ENCODE peak calls at places on chromosomes 7 and 10, in six cellular contexts. Q is K562, C is HepG2, E is GM12878, K is SK-N-SH, J is H1. X is an unnamed sample.

GRCh38 chr7:74599251-74599650 is 58.3 kb upstream of the GTF2I start:
- DNase-seq in J (no peak), Q (no peak), E (peak; percentile 64), C (no peak), K (no peak), X (no peak)

GRCh38 chr10:3886666-3887251 is 101.8 kb upstream of the KLF6 start:
- DNase-seq in Q (no peak), C (peak; percentile 90), J (no peak), K (peak; percentile 50), E (no peak), X (no peak)

GRCh38 chr7:50657341-50657873 is 92.2 kb upstream of the DDC start:
- DNase-seq in E (no peak), K (no peak), Q (no peak), C (no peak), J (no peak), X (no peak)

GRCh38 chr10:123890246-123890645 is 1.4 kb downstream of the CPXM2 start:
- DNase-seq in Q (no peak), K (no peak), E (no peak), J (no peak), C (no peak), X (no peak)

GRCh38 chr10:14405076-14406065 is 74.6 kb upstream of the FRMD4A start:
- DNase-seq in K (no peak), E (no peak), J (no peak), C (no peak), Q (no peak), X (no peak)

GRCh38 chr10:100741386-100742066 is 3.9 kb upstream of the PAX2 start:
- DNase-seq in C (no peak), J (peak; percentile 59), Q (no peak), E (no peak), K (no peak), X (no peak)

GRCh38 chr10:23755557-23755956 is 316.7 kb downstream of the OTUD1 start:
- DNase-seq in C (no peak), J (no peak), K (no peak), E (no peak), Q (no peak), X (no peak)

GRCh38 chr7:74481458-74482324 is 28.0 kb downstream of the GTF2IRD1 start:
- DNase-seq in K (peak; percentile 61), J (no peak), E (no peak), C (no peak), Q (no peak), X (no peak)

GRCh38 chr7:131497454-131497853 is 59.0 kb downstream of the PODXL start:
- DNase-seq in E (no peak), K (no peak), J (no peak), Q (no peak), C (no peak), X (no peak)

DNA sequence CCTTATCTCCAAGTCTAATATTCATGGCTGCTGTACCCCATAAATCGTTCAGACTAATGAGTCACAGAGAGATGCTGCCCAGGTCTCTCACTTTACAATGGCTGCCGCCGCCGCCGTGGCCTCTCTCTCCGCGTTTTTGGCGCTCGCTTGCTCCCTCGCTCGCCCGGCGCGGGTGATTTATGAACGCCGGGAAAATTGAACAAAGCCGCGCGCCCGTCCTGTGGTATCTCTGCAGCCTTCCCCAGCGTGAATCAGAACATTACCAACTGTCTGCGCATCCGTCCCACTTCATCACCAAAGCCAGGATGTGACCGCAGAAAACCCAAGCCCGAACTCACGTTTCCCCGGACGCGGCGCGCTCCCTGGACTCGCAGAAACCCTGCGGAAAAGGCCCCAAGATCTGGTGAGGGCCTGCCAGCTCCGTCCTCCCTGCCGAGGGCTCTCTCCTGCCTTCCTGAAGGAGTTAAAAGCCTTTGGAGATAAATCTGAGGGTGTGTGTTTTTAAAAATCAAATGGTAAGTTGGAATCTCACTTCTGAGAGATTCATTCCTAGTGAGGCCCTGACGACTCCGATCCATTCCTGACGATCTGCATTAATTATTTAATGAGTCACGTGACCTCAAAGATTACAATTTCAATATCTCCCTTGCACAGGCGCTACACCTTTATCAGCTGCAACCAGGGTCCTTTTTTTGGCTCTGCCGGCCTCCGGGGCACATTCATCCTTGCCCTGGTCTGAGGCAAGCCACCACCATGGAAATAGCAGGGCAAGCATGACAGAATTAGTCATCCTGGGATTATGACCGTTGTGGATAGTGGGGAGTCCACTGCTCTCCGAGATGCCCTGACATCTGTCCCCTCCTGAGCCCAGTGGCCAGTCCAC is 6.2 kb downstream of the HOXA4 start:
- DNase-seq in K (no peak), Q (no peak), J (peak; percentile 45), E (no peak), C (no peak), X (peak; percentile 66)
- H3K4me2 ChIP-seq in K (no peak overlapping the region), Q (no peak overlapping the region), J (no peak overlapping the region), E (no peak overlapping the region), C (peak overlapping the region; percentile 87), X (peak overlapping the region; percentile 76)

GRCh38 chr10:71821909-71822763 is 28.9 kb downstream of the PSAP start:
- DNase-seq in E (no peak), Q (no peak), K (no peak), J (no peak), C (no peak), X (no peak)
- TF ChIP-seq SIN3A in E (no peak), Q (no peak), K (no peak), J (no peak), C (no peak), X (no peak)

DNA sequence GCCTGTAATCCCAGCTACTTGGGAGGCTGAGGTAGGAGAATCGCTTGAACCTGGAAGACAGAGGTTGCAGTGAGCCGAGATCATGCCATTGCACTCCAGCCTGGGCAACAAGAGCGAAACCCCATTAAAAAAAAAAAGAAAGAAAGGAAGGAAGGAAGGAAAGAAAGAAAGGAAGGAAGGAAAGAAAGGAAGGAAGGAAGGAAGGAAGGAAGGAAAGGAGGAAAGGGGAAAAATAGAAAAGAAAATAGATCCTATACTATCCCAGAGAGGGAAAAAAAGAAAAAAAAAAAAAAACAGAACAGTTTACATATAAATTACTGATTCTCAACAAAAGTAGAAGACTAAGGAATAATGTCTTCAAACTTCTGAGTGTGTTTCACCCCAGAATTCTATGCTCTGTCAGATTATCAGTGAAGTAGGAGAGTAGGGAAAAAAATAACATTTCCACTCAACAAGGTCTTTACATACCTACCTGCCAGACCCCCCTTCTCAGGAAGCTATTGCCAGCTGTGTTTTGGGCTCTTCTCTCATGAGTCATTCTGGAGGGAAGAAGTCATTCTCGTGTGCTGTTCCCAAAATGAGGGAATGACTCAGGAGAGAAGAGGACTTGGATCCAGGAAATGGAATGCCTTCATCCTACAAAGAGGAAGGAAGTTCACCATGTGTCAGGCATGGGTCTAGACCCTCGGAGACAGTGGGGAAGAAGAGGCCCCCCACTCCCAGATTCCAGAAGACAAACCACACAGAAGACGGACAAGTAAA is 20.9 kb downstream of the RGS10 start:
- DNase-seq in E (no peak), K (no peak), Q (no peak), C (peak; percentile 76), J (no peak), X (peak; percentile 89)
- H3K4me2 ChIP-seq in E (no peak overlapping the region), K (peak overlapping the region; percentile 4), Q (peak overlapping the region; percentile 11), C (no peak overlapping the region), J (no peak overlapping the region), X (peak overlapping the region; percentile 67)

GRCh38 chr7:151795168-151795754 is 81.7 kb downstream of the PRKAG2 start:
- DNase-seq in K (no peak), E (no peak), Q (no peak), J (no peak), C (no peak), X (no peak)
- TF ChIP-seq SIN3A in K (no peak), E (no peak), Q (no peak), J (no peak), C (no peak), X (no peak)

GRCh38 chr7:151396328-151396970 is 13.4 kb downstream of the WDR86 start:
- DNase-seq in J (no peak), K (no peak), E (no peak), Q (no peak), C (no peak), X (no peak)

GRCh38 chr7:151393031-151393977 is 16.5 kb downstream of the WDR86 start:
- DNase-seq in Q (peak; percentile 58), J (no peak), C (no peak), K (no peak), E (no peak), X (no peak)

GRCh38 chr7:151397026-151397425 is 12.8 kb downstream of the WDR86 start:
- DNase-seq in C (no peak), Q (no peak), K (no peak), J (no peak), E (no peak), X (no peak)

GRCh38 chr7:151394076-151395035 is 15.5 kb downstream of the WDR86 start:
- DNase-seq in C (no peak), J (no peak), Q (no peak), K (no peak), E (no peak), X (no peak)

DNA sequence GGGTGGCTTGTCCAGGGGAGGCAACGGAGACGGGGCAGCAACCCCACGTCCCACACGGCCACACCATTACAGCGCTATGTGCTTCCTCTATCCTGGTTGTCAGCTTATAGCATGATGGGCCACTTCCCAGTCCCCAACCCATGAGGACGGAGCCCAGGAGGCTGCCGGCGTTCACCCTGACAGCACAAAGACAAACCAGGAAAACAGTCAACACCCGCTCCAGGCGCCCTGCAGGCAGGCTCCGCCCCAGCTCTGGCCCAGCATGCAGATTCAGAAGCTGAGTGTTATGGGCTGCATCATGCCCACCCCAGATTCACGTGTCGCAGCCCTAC is 14.8 kb downstream of the WDR86 start:
- DNase-seq in K (no peak), Q (peak; percentile 81), C (no peak), J (no peak), E (no peak), X (no peak)
- H3K4me2 ChIP-seq in K (no peak overlapping the region), Q (peak overlapping the region; percentile 56), C (no peak overlapping the region), J (no peak overlapping the region), E (no peak overlapping the region), X (no peak overlapping the region)

DNA sequence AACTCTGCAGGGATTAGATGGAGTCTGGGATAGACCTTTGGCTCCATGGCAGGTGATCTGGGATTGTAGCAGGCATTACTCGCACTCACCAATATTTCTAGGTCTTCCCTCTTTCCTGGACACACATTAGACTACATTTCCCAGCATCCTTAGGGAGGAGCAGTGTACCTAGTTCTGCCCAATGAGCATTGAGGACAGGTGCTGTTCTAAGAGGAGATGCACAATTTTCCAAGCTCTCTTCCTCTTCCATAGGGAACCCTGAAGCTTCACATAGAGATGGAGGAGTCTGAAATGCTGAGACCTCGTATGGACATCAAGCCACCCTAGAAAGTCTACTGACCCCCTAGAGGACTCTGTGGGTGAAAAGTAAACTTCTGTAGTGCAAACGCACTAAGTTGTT is 4.4 kb downstream of the GRID2IP start:
- DNase-seq in K (peak; percentile 45), J (peak; percentile 52), Q (peak; percentile 13), E (no peak), C (no peak), X (peak; percentile 42)
- TF ChIP-seq SIN3A in K (no peak), J (no peak), Q (no peak), E (no peak), C (no peak), X (no peak)

DNA sequence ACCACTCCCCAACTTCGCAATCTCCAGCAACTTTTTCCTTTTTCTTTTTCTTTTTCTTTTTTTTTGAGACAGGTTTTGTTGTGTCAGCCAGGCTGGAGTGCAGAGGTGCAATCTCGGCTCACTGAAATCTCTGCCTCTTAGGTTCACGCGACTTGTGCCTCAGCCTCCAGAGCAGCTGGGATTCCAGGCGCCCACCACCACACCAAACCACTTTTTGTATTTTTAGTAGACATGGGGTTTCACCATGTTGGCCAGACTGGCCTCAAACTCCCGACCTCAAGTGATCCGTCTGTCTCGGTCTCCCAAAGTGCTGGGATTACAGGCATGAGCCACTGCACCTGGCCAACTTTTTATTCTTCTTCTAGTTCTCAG is 55.0 kb downstream of the KIAA1549 start:
- DNase-seq in J (no peak), C (no peak), E (no peak), K (no peak), Q (no peak), X (no peak)
- H3K4me2 ChIP-seq in J (no peak overlapping the region), C (peak overlapping the region; percentile 50), E (no peak overlapping the region), K (peak overlapping the region; percentile 40), Q (no peak overlapping the region), X (no peak overlapping the region)

X was measured in HCT116.